ENCODE peak calls at places on chromosome 7, in eight cellular contexts. X is adrenal gland, F is HCT116, R is right lobe of liver, G is Peyer's patch, N is uterus, K is tibial nerve, A is stomach. Q is an unnamed sample.

GRCh38 chr7:121078701-121079227 is 90.3 kb downstream of the CPED1 start:
- DNase-seq in R (no peak), A (no peak), X (no peak), K (no peak), N (no peak), G (no peak), F (no peak), Q (no peak)

GRCh38 chr7:23334482-23335056 is 35.4 kb downstream of the MALSU1 start:
- DNase-seq in R (peak; percentile 61), G (no peak), A (peak; percentile 77), X (no peak), N (no peak), K (peak; percentile 23), F (peak; percentile 91), Q (no peak)

GRCh38 chr7:81768951-81769778 is 682 bp downstream of the HGF start:
- DNase-seq in N (no peak), X (no peak), G (no peak), R (no peak), F (no peak), K (no peak), A (no peak), Q (no peak)

GRCh38 chr7:150854066-150855000 is 2.0 kb downstream of the AOC1 start:
- DNase-seq in R (no peak), X (peak; percentile 5), A (no peak), F (no peak), K (no peak), G (no peak), N (no peak), Q (no peak)

GRCh38 chr7:50355817-50356178 is 51.3 kb downstream of the IKZF1 start:
- DNase-seq in G (no peak), A (no peak), X (no peak), F (no peak), N (no peak), K (no peak), R (no peak), Q (no peak)

GRCh38 chr7:119802147-119802546 is 470.8 kb upstream of the KCND2 start:
- DNase-seq in K (no peak), A (no peak), N (no peak), X (no peak), F (no peak), R (no peak), G (no peak), Q (no peak)

GRCh38 chr7:131692131-131692960 is 135.9 kb upstream of the PODXL start:
- DNase-seq in N (no peak), X (peak; percentile 54), G (peak; percentile 73), F (peak; percentile 23), R (no peak), A (peak; percentile 41), K (peak; percentile 42), Q (peak; percentile 58)

GRCh38 chr7:121279060-121279620 is 49.7 kb upstream of the WNT16 start:
- DNase-seq in N (no peak), A (no peak), K (no peak), R (no peak), F (no peak), X (no peak), G (no peak), Q (no peak)

GRCh38 chr7:105751054-105751453 is 125.3 kb downstream of the ATXN7L1 start:
- DNase-seq in N (no peak), G (no peak), A (no peak), K (no peak), X (no peak), F (no peak), R (no peak), Q (no peak)

GRCh38 chr7:151838072-151838471 is 38.8 kb downstream of the PRKAG2 start:
- DNase-seq in A (no peak), R (no peak), G (no peak), N (no peak), F (no peak), K (no peak), X (no peak), Q (no peak)

GRCh38 chr7:90690159-90690858 is 94.2 kb downstream of the CDK14 start:
- DNase-seq in R (no peak), X (no peak), G (no peak), N (no peak), F (no peak), A (no peak), K (no peak), Q (no peak)

GRCh38 chr7:74002474-74003017 is 25.4 kb upstream of the ELN start:
- DNase-seq in F (peak; percentile 58), N (peak; percentile 41), R (no peak), G (no peak), A (peak; percentile 63), K (no peak), X (no peak), Q (peak; percentile 57)

GRCh38 chr7:129144834-129145668 is 544 bp downstream of the TSPAN33 start:
- DNase-seq in G (no peak), N (no peak), R (no peak), X (no peak), F (no peak), K (no peak), A (no peak), Q (no peak)

GRCh38 chr7:8263048-8263447 is 1.1 kb upstream of the ICA1 start:
- DNase-seq in F (no peak), R (no peak), G (no peak), A (no peak), N (no peak), X (no peak), K (no peak), Q (no peak)

DNA sequence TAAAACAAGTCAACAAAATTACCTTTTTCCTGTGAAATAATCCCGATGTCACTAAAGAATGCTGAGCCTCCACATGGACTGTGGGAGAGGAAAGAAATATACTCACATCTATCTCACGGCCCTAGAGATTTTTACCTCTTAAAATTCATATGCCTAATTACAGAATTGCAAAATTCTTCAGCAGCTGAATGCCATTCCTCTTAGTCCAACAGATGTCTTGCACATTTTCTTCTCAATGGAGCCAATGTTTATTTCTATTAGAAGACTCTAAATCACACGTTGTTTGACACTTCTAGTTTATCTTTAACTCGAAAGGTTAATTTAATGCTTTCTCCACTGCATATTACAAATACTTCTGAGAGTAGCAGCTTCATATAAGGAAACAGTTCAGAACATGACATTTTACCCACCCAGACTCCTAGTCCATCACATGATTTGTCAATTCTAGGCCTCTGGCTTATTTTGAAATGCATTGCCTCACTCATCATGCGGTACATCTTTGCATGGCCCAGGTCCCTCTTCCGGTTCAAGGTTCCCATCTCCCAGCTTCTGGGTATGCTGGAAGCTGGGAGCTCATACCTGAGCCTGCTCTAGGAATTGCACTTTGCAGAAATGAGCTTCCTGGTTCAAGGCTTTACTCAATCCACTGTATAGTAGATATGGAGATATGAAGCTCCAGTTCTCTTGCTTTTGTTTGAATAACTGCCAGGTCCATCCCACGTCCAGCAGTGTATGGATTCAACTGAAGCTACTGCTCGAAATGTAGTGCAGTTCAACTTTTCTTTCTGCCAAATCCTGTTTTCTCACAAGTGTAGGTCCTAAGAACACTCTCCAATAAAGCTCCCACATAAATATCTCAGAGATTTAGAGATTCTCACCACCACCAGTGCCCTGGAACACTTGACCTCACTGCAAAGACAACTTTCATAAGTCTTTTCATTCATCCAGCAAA is 306.2 kb downstream of the GPR37 start:
- DNase-seq in G (no peak), K (no peak), R (no peak), X (no peak), A (no peak), F (no peak), N (no peak), Q (no peak)
- H3K27ac ChIP-seq in G (peak overlapping the region; percentile 45), K (no peak overlapping the region), R (no peak overlapping the region), X (no peak overlapping the region), A (no peak overlapping the region), F (no peak overlapping the region), N (no peak overlapping the region), Q (no peak overlapping the region)

GRCh38 chr7:36291387-36292316 is 98.0 kb upstream of the ANLN start:
- DNase-seq in A (peak; percentile 91), R (peak; percentile 85), G (peak; percentile 90), X (peak; percentile 86), F (peak; percentile 59), K (peak; percentile 93), N (peak; percentile 85), Q (peak; percentile 91)
- TF ChIP-seq POLR2A in A (no peak), R (no peak), G (peak; percentile 44), X (peak; percentile 62), F (no peak), K (no peak), N (no peak), Q (no peak)

GRCh38 chr7:44058759-44059218 is 6.6 kb downstream of the PGAM2 start:
- DNase-seq in N (peak; percentile 11), R (peak; percentile 30), F (no peak), A (no peak), X (no peak), K (no peak), G (no peak), Q (no peak)

GRCh38 chr7:44057849-44058758 is 7.3 kb downstream of the PGAM2 start:
- DNase-seq in N (peak; percentile 12), X (no peak), F (no peak), R (peak; percentile 42), A (no peak), K (no peak), G (no peak), Q (no peak)

GRCh38 chr7:44057181-44057848 is 8.1 kb downstream of the PGAM2 start:
- DNase-seq in A (no peak), N (peak; percentile 10), X (no peak), G (no peak), F (no peak), R (peak; percentile 32), K (no peak), Q (no peak)

GRCh38 chr7:44059219-44060090 is 5.9 kb downstream of the PGAM2 start:
- DNase-seq in K (no peak), N (peak; percentile 12), A (no peak), G (peak; percentile 41), X (no peak), F (no peak), R (peak; percentile 50), Q (no peak)

DNA sequence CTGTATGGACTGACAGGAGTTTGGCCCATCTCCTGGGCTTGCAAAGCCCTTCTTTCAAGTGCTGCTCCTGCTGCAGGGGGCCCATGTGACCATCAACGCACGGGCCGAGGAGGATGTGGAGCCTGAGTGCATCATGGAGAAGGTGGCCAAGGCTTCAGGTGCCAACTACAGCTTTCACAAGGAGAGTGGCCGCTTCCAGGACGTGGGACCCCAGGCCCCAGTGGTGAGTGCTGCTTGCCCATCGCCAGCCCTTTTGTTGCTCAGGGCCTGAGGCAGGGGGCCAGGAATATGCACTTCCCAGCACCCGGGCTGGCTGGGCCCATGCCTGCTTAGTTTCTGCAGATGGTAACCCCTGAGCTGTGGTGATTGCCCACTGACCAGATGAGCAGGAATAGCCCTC is 8.7 kb downstream of the PGAM2 start:
- DNase-seq in X (no peak), F (no peak), N (peak; percentile 11), R (peak; percentile 42), K (no peak), G (no peak), A (no peak), Q (peak; percentile 15)
- H3K36me3 ChIP-seq in X (peaks cover 93% of the 10 kb centered on the region), F (peaks cover 28% of the 10 kb centered on the region), N (no peaks in the 10 kb centered on the region), R (no peaks in the 10 kb centered on the region), K (peaks cover 12% of the 10 kb centered on the region), G (no peaks in the 10 kb centered on the region), A (peaks cover 100% of the 10 kb centered on the region), Q (peaks cover 100% of the 10 kb centered on the region)

DNA sequence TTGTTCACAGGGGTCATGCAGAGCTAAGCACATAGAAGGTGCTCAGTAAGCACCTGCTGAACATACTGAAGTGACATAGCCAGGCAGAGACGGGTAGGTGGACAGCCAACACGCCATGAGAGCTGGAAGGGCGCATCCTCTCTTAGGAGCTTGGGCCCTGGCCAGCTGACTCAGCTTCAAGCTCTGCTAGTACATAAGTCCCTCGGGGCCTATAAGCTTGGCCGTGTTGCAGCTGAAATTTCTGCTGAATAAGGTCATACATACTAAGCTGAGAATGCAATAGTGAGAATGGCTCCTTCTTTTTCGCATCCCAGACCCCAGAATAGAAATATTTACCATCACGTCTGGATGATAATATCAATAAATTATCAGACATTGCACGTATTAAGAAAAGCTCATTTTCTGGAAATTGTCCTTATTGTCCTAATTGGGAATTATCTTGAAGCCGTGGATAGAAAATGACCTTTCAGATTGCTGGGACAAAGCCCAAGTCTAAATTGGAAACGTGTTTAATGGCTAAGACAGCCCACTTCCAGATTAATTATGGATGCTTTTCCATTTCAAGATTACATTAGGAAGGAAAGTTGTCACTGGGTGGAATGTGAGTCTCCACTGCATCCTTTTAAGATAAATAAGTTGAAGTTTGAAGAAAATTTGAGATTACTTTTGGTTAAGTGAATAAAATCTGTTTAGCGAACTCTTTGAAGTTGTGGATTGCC is 287.1 kb upstream of the C7orf33 start:
- DNase-seq in G (no peak), N (peak; percentile 73), A (no peak), R (no peak), K (peak; percentile 81), X (peak; percentile 38), F (no peak), Q (peak; percentile 72)
- H3K27ac ChIP-seq in G (peak overlapping the region; percentile 1), N (peak overlapping the region; percentile 42), A (no peak overlapping the region), R (no peak overlapping the region), K (no peak overlapping the region), X (no peak overlapping the region), F (no peak overlapping the region), Q (no peak overlapping the region)